ENCODE peak calls at places on chromosomes 3 and 15, in four cellular contexts. B is GM18507, Q is bronchial epithelial cell, D is posterior cingulate gyrus. V is an unnamed sample.
A peak's percentile ranks its signal among the peaks of the same experiment; 100 is the strongest.

GRCh38 chr15:72856549-72857040 is 73.0 kb upstream of the ADPGK start:
- DNase-seq in B (no peak), D (no peak), Q (peak; percentile 37), V (no peak)

GRCh38 chr15:29550834-29551465 is 271.3 kb downstream of the TJP1 start:
- DNase-seq in B (no peak), D (no peak), Q (no peak), V (no peak)

GRCh38 chr3:115445559-115445958 is 177.8 kb upstream of the GAP43 start:
- DNase-seq in B (no peak), D (no peak), Q (no peak), V (no peak)

GRCh38 chr3:9676780-9677179 is 26.9 kb upstream of the CPNE9 start:
- DNase-seq in B (no peak), D (no peak), Q (peak; percentile 8), V (no peak)

GRCh38 chr15:78103406-78104118 is 11.2 kb downstream of the SH2D7 start:
- DNase-seq in Q (no peak), B (peak; percentile 58), D (no peak), V (no peak)

GRCh38 chr15:87045741-87046140 is 966.1 kb downstream of the AGBL1 start:
- DNase-seq in B (no peak), D (no peak), Q (peak; percentile 36), V (no peak)

GRCh38 chr15:75043509-75044257 is 20.3 kb downstream of the PPCDC start:
- DNase-seq in D (peak; percentile 95), Q (peak; percentile 55), B (no peak), V (peak; percentile 95)

GRCh38 chr3:10263549-10264363 is 15.5 kb downstream of the TATDN2 start:
- DNase-seq in B (peak; percentile 22), D (peak; percentile 55), Q (peak; percentile 29), V (no peak)

GRCh38 chr3:149572796-149573414 is 84.9 kb downstream of the WWTR1 start:
- DNase-seq in B (no peak), D (no peak), Q (peak; percentile 86), V (no peak)

GRCh38 chr3:43872901-43873300 is 182.2 kb downstream of the ABHD5 start:
- DNase-seq in B (no peak), D (peak; percentile 82), Q (no peak), V (no peak)